ENCODE peak calls at places on chromosomes 1 and 21, in ten cellular contexts. One of them, this sample, is unnamed. For H3K4me1, the result is how much of the 10 kb centered on the place peaks cover.

GRCh38 chr1:172254521-172255222 is 165.8 kb upstream of the C1orf105 start:
- DNase-seq in colonic mucosa: no peak
- DNase-seq in CD8-positive, alpha-beta T cell: no peak
- DNase-seq in thyroid gland: no peak
- DNase-seq in stomach: no peak
- DNase-seq in mammary epithelial cell: peak
- DNase-seq in A549: peak
- DNase-seq in pancreas: no peak
- DNase-seq in cardiac muscle cell: peak
- DNase-seq in fibroblast of lung: peak
- DNase-seq in this sample: no peak

GRCh38 chr1:16204634-16205332 is 7.7 kb downstream of the ARHGEF19 start:
- DNase-seq in thyroid gland: peak
- DNase-seq in cardiac muscle cell: no peak
- DNase-seq in mammary epithelial cell: no peak
- DNase-seq in CD8-positive, alpha-beta T cell: no peak
- DNase-seq in fibroblast of lung: no peak
- DNase-seq in colonic mucosa: peak
- DNase-seq in pancreas: peak
- DNase-seq in stomach: peak
- DNase-seq in A549: peak
- DNase-seq in this sample: peak

GRCh38 chr1:110927484-110928075 is 36.1 kb downstream of the LRIF1 start:
- DNase-seq in CD8-positive, alpha-beta T cell: no peak
- DNase-seq in A549: no peak
- DNase-seq in stomach: no peak
- DNase-seq in thyroid gland: no peak
- DNase-seq in colonic mucosa: no peak
- DNase-seq in fibroblast of lung: peak
- DNase-seq in cardiac muscle cell: no peak
- DNase-seq in mammary epithelial cell: peak
- DNase-seq in pancreas: no peak
- DNase-seq in this sample: no peak

GRCh38 chr1:205077934-205078311 is 6.3 kb downstream of the TMEM81 start:
- DNase-seq in stomach: no peak
- DNase-seq in fibroblast of lung: no peak
- DNase-seq in pancreas: no peak
- DNase-seq in thyroid gland: no peak
- DNase-seq in CD8-positive, alpha-beta T cell: no peak
- DNase-seq in A549: no peak
- DNase-seq in colonic mucosa: no peak
- DNase-seq in mammary epithelial cell: no peak
- DNase-seq in cardiac muscle cell: peak
- DNase-seq in this sample: no peak

GRCh38 chr1:229408458-229409037 is 25.3 kb downstream of the ACTA1 start:
- DNase-seq in CD8-positive, alpha-beta T cell: no peak
- DNase-seq in pancreas: no peak
- DNase-seq in colonic mucosa: no peak
- DNase-seq in A549: no peak
- DNase-seq in stomach: no peak
- DNase-seq in cardiac muscle cell: peak
- DNase-seq in thyroid gland: no peak
- DNase-seq in fibroblast of lung: no peak
- DNase-seq in mammary epithelial cell: no peak
- DNase-seq in this sample: no peak

GRCh38 chr21:31798842-31799691 is 67.1 kb upstream of the SCAF4 start:
- DNase-seq in mammary epithelial cell: peak
- DNase-seq in thyroid gland: peak
- DNase-seq in cardiac muscle cell: no peak
- DNase-seq in CD8-positive, alpha-beta T cell: no peak
- DNase-seq in colonic mucosa: no peak
- DNase-seq in pancreas: no peak
- DNase-seq in fibroblast of lung: peak
- DNase-seq in A549: no peak
- DNase-seq in stomach: no peak
- DNase-seq in this sample: no peak

GRCh38 chr1:66243548-66244130 is 290.3 kb upstream of the SGIP1 start:
- DNase-seq in pancreas: no peak
- DNase-seq in cardiac muscle cell: no peak
- DNase-seq in colonic mucosa: no peak
- DNase-seq in A549: no peak
- DNase-seq in CD8-positive, alpha-beta T cell: no peak
- DNase-seq in thyroid gland: no peak
- DNase-seq in mammary epithelial cell: peak
- DNase-seq in fibroblast of lung: peak
- DNase-seq in stomach: no peak
- DNase-seq in this sample: no peak

GRCh38 chr1:203520315-203520714 is 26.4 kb downstream of the OPTC start:
- DNase-seq in cardiac muscle cell: no peak
- DNase-seq in fibroblast of lung: peak
- DNase-seq in thyroid gland: no peak
- DNase-seq in A549: no peak
- DNase-seq in pancreas: no peak
- DNase-seq in CD8-positive, alpha-beta T cell: no peak
- DNase-seq in colonic mucosa: no peak
- DNase-seq in stomach: no peak
- DNase-seq in mammary epithelial cell: no peak
- DNase-seq in this sample: no peak

GRCh38 chr1:232998646-232999045 is 48.2 kb downstream of the NTPCR start:
- DNase-seq in pancreas: no peak
- DNase-seq in CD8-positive, alpha-beta T cell: no peak
- DNase-seq in fibroblast of lung: no peak
- DNase-seq in cardiac muscle cell: no peak
- DNase-seq in stomach: no peak
- DNase-seq in A549: no peak
- DNase-seq in colonic mucosa: no peak
- DNase-seq in mammary epithelial cell: no peak
- DNase-seq in thyroid gland: no peak
- DNase-seq in this sample: no peak

GRCh38 chr1:150109567-150109966 is 40.1 kb upstream of the PLEKHO1 start:
- DNase-seq in cardiac muscle cell: no peak
- DNase-seq in thyroid gland: no peak
- DNase-seq in pancreas: no peak
- DNase-seq in stomach: no peak
- DNase-seq in CD8-positive, alpha-beta T cell: no peak
- DNase-seq in mammary epithelial cell: no peak
- DNase-seq in fibroblast of lung: no peak
- DNase-seq in A549: no peak
- DNase-seq in colonic mucosa: no peak
- DNase-seq in this sample: no peak

GRCh38 chr1:26159113-26160039 is 497 bp downstream of the FAM110D start:
- DNase-seq in CD8-positive, alpha-beta T cell: no peak
- DNase-seq in mammary epithelial cell: no peak
- DNase-seq in pancreas: no peak
- DNase-seq in A549: no peak
- DNase-seq in colonic mucosa: no peak
- DNase-seq in stomach: no peak
- DNase-seq in thyroid gland: no peak
- DNase-seq in fibroblast of lung: no peak
- DNase-seq in cardiac muscle cell: no peak
- DNase-seq in this sample: no peak

GRCh38 chr1:26162220-26162703 is 3.4 kb downstream of the FAM110D start:
- DNase-seq in colonic mucosa: no peak
- DNase-seq in cardiac muscle cell: no peak
- DNase-seq in A549: peak
- DNase-seq in fibroblast of lung: no peak
- DNase-seq in pancreas: peak
- DNase-seq in thyroid gland: no peak
- DNase-seq in mammary epithelial cell: peak
- DNase-seq in stomach: no peak
- DNase-seq in CD8-positive, alpha-beta T cell: no peak
- DNase-seq in this sample: no peak

GRCh38 chr1:26163684-26164035 is 4.8 kb downstream of the FAM110D start:
- DNase-seq in CD8-positive, alpha-beta T cell: no peak
- DNase-seq in colonic mucosa: no peak
- DNase-seq in fibroblast of lung: no peak
- DNase-seq in mammary epithelial cell: no peak
- DNase-seq in stomach: no peak
- DNase-seq in thyroid gland: no peak
- DNase-seq in cardiac muscle cell: no peak
- DNase-seq in pancreas: no peak
- DNase-seq in A549: no peak
- DNase-seq in this sample: no peak

GRCh38 chr1:26160527-26161407 is 1.9 kb downstream of the FAM110D start:
- DNase-seq in fibroblast of lung: no peak
- DNase-seq in stomach: no peak
- DNase-seq in cardiac muscle cell: no peak
- DNase-seq in thyroid gland: no peak
- DNase-seq in CD8-positive, alpha-beta T cell: no peak
- DNase-seq in pancreas: no peak
- DNase-seq in mammary epithelial cell: no peak
- DNase-seq in colonic mucosa: no peak
- DNase-seq in A549: no peak
- DNase-seq in this sample: no peak

DNA sequence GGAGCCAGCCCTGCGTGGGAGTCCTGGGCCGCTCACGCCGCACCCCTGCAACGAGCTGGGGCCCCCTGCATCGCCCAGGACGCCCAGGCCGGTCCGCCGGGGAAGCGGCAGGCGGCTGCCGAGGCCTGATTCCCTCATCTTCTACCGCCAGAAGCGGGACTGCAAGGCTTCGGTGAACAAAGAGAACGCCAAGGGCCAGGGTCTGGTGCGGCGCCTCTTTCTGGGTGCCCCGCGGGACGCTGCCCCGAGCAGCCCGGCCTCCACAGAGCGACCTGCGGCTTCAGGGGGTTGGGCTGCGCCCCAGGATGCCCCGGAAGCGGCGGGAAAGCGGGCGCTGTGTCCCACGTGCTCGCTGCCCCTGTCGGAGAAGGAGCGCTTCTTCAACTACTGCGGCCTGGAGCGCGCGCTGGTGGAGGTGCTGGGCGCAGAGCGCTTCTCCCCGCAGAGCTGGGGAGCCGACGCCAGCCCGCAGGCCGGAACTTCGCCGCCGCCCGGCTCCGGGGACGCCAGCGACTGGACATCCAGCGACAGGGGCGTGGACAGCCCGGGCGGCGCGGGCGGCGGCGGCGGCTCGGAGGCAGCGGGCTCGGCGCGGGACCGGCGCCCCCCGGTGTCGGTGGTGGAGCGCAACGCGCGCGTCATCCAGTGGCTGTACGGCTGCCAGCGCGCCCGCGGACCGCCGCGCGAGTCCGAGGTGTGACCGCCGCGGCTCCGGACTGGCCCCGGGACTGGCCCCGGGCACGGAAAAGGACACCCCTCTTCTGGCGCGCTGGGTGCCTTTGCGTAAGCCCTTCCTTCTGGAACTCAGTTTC is 2.7 kb downstream of the FAM110D start:
- DNase-seq in CD8-positive, alpha-beta T cell: no peak
- DNase-seq in mammary epithelial cell: peak
- DNase-seq in colonic mucosa: peak
- DNase-seq in A549: peak
- DNase-seq in cardiac muscle cell: peak
- DNase-seq in thyroid gland: peak
- DNase-seq in stomach: peak
- DNase-seq in fibroblast of lung: peak
- DNase-seq in pancreas: peak
- DNase-seq in this sample: peak
- TF ChIP-seq CTCF in CD8-positive, alpha-beta T cell: no peak
- TF ChIP-seq CTCF in mammary epithelial cell: no peak
- TF ChIP-seq CTCF in colonic mucosa: no peak
- TF ChIP-seq CTCF in A549: peak
- TF ChIP-seq CTCF in cardiac muscle cell: peak
- TF ChIP-seq CTCF in thyroid gland: peak
- TF ChIP-seq CTCF in stomach: no peak
- TF ChIP-seq CTCF in fibroblast of lung: no peak
- TF ChIP-seq CTCF in pancreas: no peak
- TF ChIP-seq CTCF in this sample: peak

GRCh38 chr1:51523931-51524330 is 4.9 kb upstream of the EPS15 start:
- DNase-seq in CD8-positive, alpha-beta T cell: no peak
- DNase-seq in colonic mucosa: no peak
- DNase-seq in fibroblast of lung: no peak
- DNase-seq in cardiac muscle cell: no peak
- DNase-seq in mammary epithelial cell: no peak
- DNase-seq in thyroid gland: no peak
- DNase-seq in pancreas: no peak
- DNase-seq in stomach: no peak
- DNase-seq in A549: no peak
- DNase-seq in this sample: no peak
- H3K4me1 ChIP-seq in CD8-positive, alpha-beta T cell: under half
- H3K4me1 ChIP-seq in colonic mucosa: under half
- H3K4me1 ChIP-seq in fibroblast of lung: under half
- H3K4me1 ChIP-seq in cardiac muscle cell: under half
- H3K4me1 ChIP-seq in mammary epithelial cell: under half
- H3K4me1 ChIP-seq in thyroid gland: under half
- H3K4me1 ChIP-seq in pancreas: under half
- H3K4me1 ChIP-seq in stomach: under half
- H3K4me1 ChIP-seq in A549: under half
- H3K4me1 ChIP-seq in this sample: under half

DNA sequence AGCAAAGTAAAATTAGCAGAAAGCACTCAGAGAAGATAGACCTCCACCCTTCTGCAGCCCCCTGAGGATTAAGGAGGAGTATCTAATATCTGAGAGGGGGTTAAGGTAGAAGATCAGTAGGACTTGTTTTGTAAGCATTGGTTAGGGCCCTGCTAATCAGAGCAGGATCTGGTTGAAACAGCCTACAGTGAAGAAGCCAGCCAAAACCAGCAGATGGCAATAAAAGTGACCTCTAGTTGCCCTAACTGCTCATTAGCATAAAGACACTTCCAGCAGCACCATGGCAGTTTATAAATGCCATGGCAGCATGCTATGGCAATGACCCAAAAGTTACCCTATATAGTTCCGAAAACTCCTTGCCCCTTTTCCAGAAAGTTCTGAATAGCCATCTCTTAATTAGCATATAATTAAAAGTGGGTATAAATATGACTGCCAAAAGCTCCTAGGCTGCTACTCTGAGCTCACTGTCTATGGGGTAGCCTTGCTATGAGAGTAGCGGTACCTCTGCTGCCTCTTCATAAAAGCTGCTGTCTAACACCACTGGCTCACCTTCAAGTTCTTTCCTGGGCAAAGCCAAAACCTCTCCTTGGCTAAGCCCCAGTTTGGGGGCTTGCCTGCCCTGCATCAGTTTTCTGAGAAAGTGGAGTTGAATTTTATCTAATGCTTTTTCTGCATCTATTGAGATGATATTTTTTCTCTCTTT is 254.2 kb downstream of the PAPPA2 start:
- DNase-seq in pancreas: no peak
- DNase-seq in CD8-positive, alpha-beta T cell: no peak
- DNase-seq in thyroid gland: no peak
- DNase-seq in cardiac muscle cell: no peak
- DNase-seq in fibroblast of lung: no peak
- DNase-seq in mammary epithelial cell: no peak
- DNase-seq in colonic mucosa: no peak
- DNase-seq in A549: no peak
- DNase-seq in stomach: no peak
- DNase-seq in this sample: no peak
- TF ChIP-seq CTCF in pancreas: no peak
- TF ChIP-seq CTCF in CD8-positive, alpha-beta T cell: no peak
- TF ChIP-seq CTCF in thyroid gland: no peak
- TF ChIP-seq CTCF in cardiac muscle cell: no peak
- TF ChIP-seq CTCF in fibroblast of lung: no peak
- TF ChIP-seq CTCF in mammary epithelial cell: no peak
- TF ChIP-seq CTCF in colonic mucosa: no peak
- TF ChIP-seq CTCF in A549: no peak
- TF ChIP-seq CTCF in stomach: no peak
- TF ChIP-seq CTCF in this sample: no peak

DNA sequence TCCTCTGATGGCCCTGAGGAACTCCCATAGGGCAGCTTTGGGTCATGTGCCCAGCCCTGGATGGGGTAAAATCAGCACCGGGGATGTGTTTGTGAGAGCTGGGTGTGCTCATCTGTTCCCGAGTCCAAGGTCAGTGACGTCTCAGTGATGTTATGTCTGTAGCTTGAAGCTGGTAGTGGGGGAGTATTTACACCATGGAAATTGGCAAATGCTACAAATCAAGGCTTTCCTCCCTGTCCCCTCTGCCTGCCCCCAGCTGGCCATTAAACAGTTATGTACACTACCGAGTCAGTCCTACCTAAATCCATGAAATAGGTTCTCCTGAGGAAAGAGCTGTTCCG is 117.8 kb upstream of the SLC25A33 start:
- DNase-seq in cardiac muscle cell: no peak
- DNase-seq in stomach: no peak
- DNase-seq in CD8-positive, alpha-beta T cell: no peak
- DNase-seq in colonic mucosa: no peak
- DNase-seq in pancreas: no peak
- DNase-seq in A549: no peak
- DNase-seq in mammary epithelial cell: no peak
- DNase-seq in thyroid gland: no peak
- DNase-seq in fibroblast of lung: no peak
- DNase-seq in this sample: no peak
- H3K4me1 ChIP-seq in cardiac muscle cell: under half
- H3K4me1 ChIP-seq in stomach: under half
- H3K4me1 ChIP-seq in CD8-positive, alpha-beta T cell: under half
- H3K4me1 ChIP-seq in colonic mucosa: under half
- H3K4me1 ChIP-seq in pancreas: under half
- H3K4me1 ChIP-seq in A549: under half
- H3K4me1 ChIP-seq in mammary epithelial cell: under half
- H3K4me1 ChIP-seq in thyroid gland: under half
- H3K4me1 ChIP-seq in fibroblast of lung: under half
- H3K4me1 ChIP-seq in this sample: under half